ENCODE peak calls at places on chromosomes 13 and 19, in four cellular contexts. O is H1, W is K562, Q is HepG2. J is an unnamed sample.

GRCh38 chr19:33802801-33803200 is 6.1 kb downstream of the KCTD15 start:
- DNase-seq in O (no peak), W (no peak), Q (no peak), J (no peak)

GRCh38 chr13:50573046-50573445 is 270.4 kb downstream of the DLEU7 start:
- DNase-seq in O (no peak), W (no peak), Q (no peak), J (no peak)

GRCh38 chr19:6654347-6655310 is 15.3 kb downstream of the TNFSF14 start:
- DNase-seq in O (no peak), W (no peak), Q (no peak), J (no peak)

GRCh38 chr13:112828082-112828699 is 138.4 kb downstream of the ATP11A start:
- DNase-seq in O (no peak), W (no peak), Q (no peak), J (no peak)

GRCh38 chr19:682678-683320 is 6.6 kb downstream of the FSTL3 start:
- DNase-seq in O (no peak), W (no peak), Q (no peak), J (no peak)

GRCh38 chr19:30116530-30116929 is 174.5 kb downstream of the URI1 start:
- DNase-seq in O (no peak), W (no peak), Q (no peak), J (no peak)

GRCh38 chr19:8395621-8396082 is 5.5 kb downstream of the RAB11B start:
- DNase-seq in O (no peak), W (no peak), Q (no peak), J (no peak)

GRCh38 chr13:104376588-104376987 is 1310.4 kb upstream of the SLC10A2 start:
- DNase-seq in O (no peak), W (no peak), Q (no peak), J (no peak)

GRCh38 chr19:46394398-46394797 is 19.0 kb downstream of the CCDC8 start:
- DNase-seq in O (no peak), W (no peak), Q (no peak), J (no peak)

GRCh38 chr13:43232144-43232840 is 208.9 kb downstream of the DNAJC15 start:
- DNase-seq in O (no peak), W (no peak), Q (no peak), J (no peak)

GRCh38 chr13:73341748-73342147 is 282.9 kb downstream of the KLF5 start:
- DNase-seq in O (no peak), W (no peak), Q (no peak), J (no peak)

GRCh38 chr13:76903544-76904162 is 17.4 kb upstream of the KCTD12 start:
- DNase-seq in O (peak), W (peak), Q (peak), J (peak)

GRCh38 chr19:10339380-10339960 is at the start of gene ICAM3:
- DNase-seq in O (peak), W (no peak), Q (no peak), J (no peak)

GRCh38 chr13:43129021-43129420 is 105.6 kb downstream of the DNAJC15 start:
- DNase-seq in O (no peak), W (no peak), Q (no peak), J (no peak)

GRCh38 chr13:34046457-34046856 is 228.5 kb downstream of the RFC3 start:
- DNase-seq in O (no peak), W (no peak), Q (no peak), J (no peak)

DNA sequence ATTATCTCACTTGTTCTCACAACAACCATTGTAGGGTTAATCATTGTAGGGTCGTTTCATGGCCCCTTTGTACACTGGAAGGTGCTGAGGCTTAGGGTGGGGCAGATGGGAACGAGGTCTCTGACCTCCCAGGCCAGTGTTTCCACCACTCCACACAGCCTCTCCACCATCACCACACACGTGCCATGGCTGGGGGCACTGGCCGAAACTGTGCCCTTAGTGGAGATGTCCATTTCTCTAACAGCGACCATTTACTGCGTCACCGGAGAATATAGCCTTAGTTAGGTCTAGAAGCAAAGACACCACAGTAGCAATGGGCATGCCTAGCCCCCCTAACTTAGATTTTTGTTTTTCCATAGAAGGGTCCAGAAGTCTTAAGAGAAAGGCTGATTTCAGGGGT is 36.5 kb downstream of the COL4A1 start:
- DNase-seq in O (no peak), W (no peak), Q (no peak), J (no peak)
- H3K4me2 ChIP-seq in O (no peak), W (no peak), Q (no peak), J (no peak)

GRCh38 chr19:5049561-5049960 is 80.6 kb downstream of the KDM4B start:
- DNase-seq in O (no peak), W (no peak), Q (no peak), J (no peak)

GRCh38 chr19:5050016-5050656 is 81.2 kb downstream of the KDM4B start:
- DNase-seq in O (no peak), W (no peak), Q (no peak), J (no peak)

GRCh38 chr19:5047251-5047935 is 78.5 kb downstream of the KDM4B start:
- DNase-seq in O (no peak), W (no peak), Q (no peak), J (no peak)

GRCh38 chr19:5048091-5048726 is 79.3 kb downstream of the KDM4B start:
- DNase-seq in O (peak), W (peak), Q (peak), J (no peak)

GRCh38 chr19:5048727-5049553 is 80.0 kb downstream of the KDM4B start:
- DNase-seq in O (no peak), W (no peak), Q (no peak), J (no peak)
- TF ChIP-seq SRF in O (no peak), W (no peak), Q (no peak), J (no peak)

DNA sequence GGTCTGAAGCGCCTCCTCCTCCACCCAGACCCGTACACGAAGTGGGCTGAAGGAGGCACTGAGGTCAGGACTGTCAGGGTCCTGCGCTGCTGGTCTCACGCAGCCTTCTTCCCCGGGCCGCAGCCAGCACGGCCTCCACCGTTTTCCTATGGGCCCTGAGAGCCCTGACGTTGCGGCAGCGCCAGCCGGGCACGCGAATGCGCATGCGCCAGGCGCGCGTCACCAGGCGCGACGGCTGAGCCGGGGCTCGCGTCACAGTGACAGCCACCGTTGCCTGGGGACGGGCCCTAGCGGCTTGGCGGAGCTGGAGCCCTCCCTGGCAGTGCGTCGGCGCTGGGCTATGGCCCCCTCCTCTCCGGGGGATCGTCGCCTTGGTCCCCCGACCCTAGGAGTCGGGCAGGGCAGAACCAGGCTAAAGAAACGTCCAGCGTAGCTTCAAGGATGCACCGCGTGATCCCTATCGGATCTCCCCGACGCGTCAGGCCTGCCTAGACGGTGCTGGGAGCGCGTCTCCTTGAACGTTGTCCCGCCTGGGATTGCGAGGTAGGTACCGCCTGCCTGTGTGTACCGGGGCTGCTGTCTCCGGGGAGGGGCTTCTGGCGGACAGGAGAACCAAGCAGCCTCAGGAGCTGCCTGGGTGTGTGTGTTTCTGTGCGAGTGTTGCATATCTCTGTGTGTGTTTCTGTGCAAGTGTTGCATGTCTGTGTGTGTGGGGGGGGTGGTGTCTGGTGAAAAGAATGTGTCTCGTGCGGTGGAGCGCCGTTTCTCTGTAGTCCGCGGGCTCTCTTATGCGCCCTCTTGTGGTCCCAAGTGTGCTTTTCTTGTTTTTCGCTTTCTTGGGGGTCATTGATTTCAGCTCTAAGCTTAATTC is 43.2 kb downstream of the ZNF571 start:
- DNase-seq in O (no peak), W (peak), Q (no peak), J (no peak)
- H3K4me2 ChIP-seq in O (no peak), W (peak), Q (no peak), J (no peak)

GRCh38 chr13:39900106-39900750 is 244.8 kb downstream of the COG6 start:
- DNase-seq in O (no peak), W (no peak), Q (no peak), J (no peak)
- TF ChIP-seq SRF in O (no peak), W (no peak), Q (no peak), J (no peak)

GRCh38 chr19:3106509-3107141 is 12.5 kb downstream of the GNA11 start:
- DNase-seq in O (no peak), W (no peak), Q (no peak), J (no peak)

GRCh38 chr19:3108775-3109174 is 14.6 kb downstream of the GNA11 start:
- DNase-seq in O (peak), W (peak), Q (peak), J (no peak)

GRCh38 chr19:3104708-3104983 is 10.5 kb downstream of the GNA11 start:
- DNase-seq in O (no peak), W (no peak), Q (no peak), J (no peak)

GRCh38 chr19:3107658-3108057 is 13.5 kb downstream of the GNA11 start:
- DNase-seq in O (no peak), W (no peak), Q (no peak), J (no peak)

DNA sequence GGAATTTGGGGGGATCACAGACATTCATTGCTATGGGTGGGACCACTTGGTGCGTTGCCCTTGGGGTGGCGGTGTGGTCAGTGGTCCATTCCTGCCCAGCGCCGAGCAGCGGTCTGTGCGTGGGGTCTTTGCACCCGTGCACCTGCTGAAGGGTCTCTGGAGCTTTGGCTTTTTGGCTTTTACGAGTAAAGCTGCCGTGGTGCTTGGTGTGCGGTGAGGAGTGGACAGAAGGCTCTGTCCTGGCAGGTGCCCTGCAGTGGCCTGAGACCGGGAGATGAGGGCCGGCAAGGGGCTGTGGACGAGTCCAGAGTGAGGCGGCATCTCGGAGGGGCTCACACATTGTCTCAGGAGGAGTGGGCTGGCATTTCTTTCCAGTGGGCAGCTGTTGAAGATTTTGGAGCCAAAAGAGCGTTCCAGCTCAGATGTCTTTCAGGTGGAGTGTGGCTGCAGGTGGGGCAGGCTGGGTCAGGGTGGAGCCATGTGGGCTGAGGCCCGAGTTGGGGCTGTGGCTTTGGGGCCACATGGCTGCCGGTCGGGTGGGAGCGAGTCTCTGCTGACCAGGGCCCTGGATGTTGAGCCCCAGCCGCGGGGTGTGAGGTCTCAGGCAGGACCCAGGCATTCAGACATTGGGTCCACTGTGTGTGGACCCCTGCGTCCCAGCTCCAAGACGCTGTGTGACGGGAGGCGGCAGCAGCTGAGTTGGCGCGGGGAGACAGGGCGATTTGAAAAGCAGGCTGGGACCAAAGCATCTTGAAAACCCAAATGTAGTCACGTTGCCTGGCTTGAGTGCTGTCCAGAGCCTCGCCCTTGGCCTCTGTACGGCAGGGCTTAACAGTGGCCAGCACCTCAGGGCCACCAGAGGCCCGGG is 11.7 kb downstream of the GNA11 start:
- DNase-seq in O (no peak), W (no peak), Q (no peak), J (no peak)
- H3K4me2 ChIP-seq in O (no peak), W (no peak), Q (no peak), J (no peak)

DNA sequence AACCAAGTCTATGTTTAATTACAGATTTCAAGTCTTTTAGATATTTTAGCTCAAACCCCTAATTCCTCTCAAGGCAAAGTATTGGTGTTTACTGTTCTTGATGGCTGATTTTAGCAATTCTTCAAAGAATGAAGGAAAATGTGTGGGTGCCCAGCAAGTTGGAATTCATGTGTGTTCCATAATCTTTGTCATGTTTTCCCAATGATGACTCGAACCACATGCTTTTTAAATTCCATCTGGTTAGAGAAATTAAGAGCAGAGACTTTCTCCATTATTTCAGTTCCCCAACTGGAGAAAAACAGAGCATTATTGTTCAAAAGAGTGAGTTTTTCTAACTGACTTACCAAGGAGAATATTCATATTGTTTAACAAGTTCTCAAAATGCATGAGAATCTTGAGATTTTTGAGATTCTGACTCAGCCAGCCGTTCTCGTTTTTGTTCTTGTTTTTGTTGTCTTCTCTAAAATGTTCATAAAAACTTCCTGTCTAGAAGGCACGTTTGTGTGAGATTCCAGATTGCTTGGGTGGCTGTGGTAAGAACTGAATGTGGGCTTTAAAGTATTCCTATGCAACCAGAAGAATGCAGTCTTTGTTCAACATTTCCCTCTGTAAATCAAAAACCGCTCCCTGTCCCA is 404.7 kb downstream of the IRS2 start:
- DNase-seq in O (no peak), W (no peak), Q (no peak), J (no peak)
- TF ChIP-seq SRF in O (no peak), W (no peak), Q (no peak), J (no peak)

GRCh38 chr19:38316477-38317067 is 825 bp upstream of the YIF1B start:
- DNase-seq in O (no peak), W (no peak), Q (no peak), J (no peak)

GRCh38 chr19:38318595-38319142 is 976 bp upstream of the KCNK6 start:
- DNase-seq in O (no peak), W (no peak), Q (no peak), J (no peak)

GRCh38 chr19:38319421-38320258 is at the start of gene KCNK6:
- DNase-seq in O (peak), W (no peak), Q (no peak), J (no peak)

GRCh38 chr19:38315657-38316476 is at the start of gene YIF1B:
- DNase-seq in O (peak), W (peak), Q (peak), J (peak)

GRCh38 chr19:38317104-38317612 is 1.4 kb upstream of the YIF1B start:
- DNase-seq in O (no peak), W (peak), Q (no peak), J (no peak)
- H3K4me2 ChIP-seq in O (no peak), W (peak), Q (no peak), J (peak)

DNA sequence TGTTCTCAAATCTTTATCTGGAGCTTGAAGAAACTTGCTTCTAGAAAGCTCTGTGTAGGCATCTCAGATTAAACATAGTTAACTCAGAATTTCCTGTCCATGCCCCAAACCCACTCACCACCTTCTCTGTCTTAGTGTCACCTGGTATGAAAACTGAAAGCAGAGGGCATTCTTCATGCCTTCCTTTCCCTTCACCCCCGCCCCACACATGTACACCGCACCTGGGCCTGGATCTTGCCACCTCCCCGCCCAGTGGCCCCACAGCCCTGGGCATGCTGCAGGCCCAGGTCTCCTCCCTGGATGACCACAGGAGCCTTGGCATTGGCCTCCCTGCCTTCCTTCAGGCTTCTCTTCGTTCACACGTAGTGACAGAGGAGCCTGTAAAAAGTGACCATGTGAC is 15.8 kb downstream of the CFAP97D2 start:
- DNase-seq in O (no peak), W (no peak), Q (no peak), J (no peak)
- TF ChIP-seq SRF in O (no peak), W (no peak), Q (no peak), J (no peak)

DNA sequence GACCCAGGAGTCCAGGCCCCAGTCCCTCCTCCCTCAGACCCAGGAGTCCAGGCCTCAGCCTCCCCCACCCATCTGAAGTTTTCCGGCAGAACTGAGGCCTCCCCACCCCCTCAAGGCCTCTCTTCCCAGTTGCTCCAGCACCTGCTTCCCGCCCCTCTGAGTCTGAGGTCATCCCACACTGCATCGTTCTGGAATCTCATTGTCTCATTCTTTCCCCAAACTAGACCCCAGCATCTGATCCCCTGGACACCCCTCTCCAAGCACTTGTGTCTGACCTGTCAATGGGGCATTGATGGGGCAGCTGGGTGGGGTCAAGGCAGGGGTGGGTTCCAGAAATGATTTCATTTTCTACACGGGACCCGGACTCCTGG is 793 bp upstream of the SBK2 start:
- DNase-seq in O (no peak), W (no peak), Q (no peak), J (no peak)
- H3K4me2 ChIP-seq in O (peak), W (no peak), Q (no peak), J (no peak)

J was measured in HCT116.